ENCODE peak calls at places on chromosomes 12 and 14, in seven cellular contexts. One of them, this sample, is unnamed.

GRCh38 chr14:23284654-23285529 is 1.0 kb downstream of the HOMEZ start:
- DNase-seq in Peyer's patch: no peak
- DNase-seq in endothelial cell of umbilical vein: no peak
- DNase-seq in body of pancreas: no peak
- DNase-seq in A549: no peak
- DNase-seq in IMR-90: peak
- DNase-seq in gastrocnemius medialis: peak
- DNase-seq in this sample: no peak

GRCh38 chr12:89225808-89226368 is 126.4 kb downstream of the DUSP6 start:
- DNase-seq in Peyer's patch: peak
- DNase-seq in endothelial cell of umbilical vein: peak
- DNase-seq in body of pancreas: peak
- DNase-seq in A549: peak
- DNase-seq in IMR-90: peak
- DNase-seq in gastrocnemius medialis: peak
- DNase-seq in this sample: peak

GRCh38 chr12:5433840-5434646 is 2.1 kb downstream of the NTF3 start:
- DNase-seq in Peyer's patch: no peak
- DNase-seq in endothelial cell of umbilical vein: no peak
- DNase-seq in body of pancreas: no peak
- DNase-seq in A549: no peak
- DNase-seq in IMR-90: no peak
- DNase-seq in gastrocnemius medialis: no peak
- DNase-seq in this sample: no peak

GRCh38 chr12:3593906-3594305 is 102.9 kb downstream of the PRMT8 start:
- DNase-seq in Peyer's patch: no peak
- DNase-seq in endothelial cell of umbilical vein: no peak
- DNase-seq in body of pancreas: no peak
- DNase-seq in A549: no peak
- DNase-seq in IMR-90: no peak
- DNase-seq in gastrocnemius medialis: no peak
- DNase-seq in this sample: no peak

GRCh38 chr14:30462358-30462757 is 96.6 kb upstream of the G2E3 start:
- DNase-seq in Peyer's patch: no peak
- DNase-seq in endothelial cell of umbilical vein: no peak
- DNase-seq in body of pancreas: no peak
- DNase-seq in A549: no peak
- DNase-seq in IMR-90: no peak
- DNase-seq in gastrocnemius medialis: no peak
- DNase-seq in this sample: no peak

GRCh38 chr12:71636704-71637115 is 26.9 kb downstream of the ZFC3H1 start:
- DNase-seq in Peyer's patch: no peak
- DNase-seq in endothelial cell of umbilical vein: peak
- DNase-seq in body of pancreas: no peak
- DNase-seq in A549: peak
- DNase-seq in IMR-90: peak
- DNase-seq in gastrocnemius medialis: no peak
- DNase-seq in this sample: peak

GRCh38 chr12:17992002-17992656 is 97.9 kb downstream of the RERGL start:
- DNase-seq in Peyer's patch: no peak
- DNase-seq in endothelial cell of umbilical vein: peak
- DNase-seq in body of pancreas: no peak
- DNase-seq in A549: peak
- DNase-seq in IMR-90: peak
- DNase-seq in gastrocnemius medialis: no peak
- DNase-seq in this sample: no peak

GRCh38 chr14:66920196-66920595 is 269.0 kb upstream of the GARIN2 start:
- DNase-seq in Peyer's patch: no peak
- DNase-seq in endothelial cell of umbilical vein: no peak
- DNase-seq in body of pancreas: no peak
- DNase-seq in A549: no peak
- DNase-seq in IMR-90: peak
- DNase-seq in gastrocnemius medialis: no peak
- DNase-seq in this sample: no peak

GRCh38 chr14:67815573-67816235 is 686 bp downstream of the ZFYVE26 start:
- DNase-seq in Peyer's patch: no peak
- DNase-seq in endothelial cell of umbilical vein: peak
- DNase-seq in body of pancreas: no peak
- DNase-seq in A549: no peak
- DNase-seq in IMR-90: peak
- DNase-seq in gastrocnemius medialis: no peak
- DNase-seq in this sample: no peak

GRCh38 chr14:53060046-53060445 is 93.1 kb downstream of the DDHD1 start:
- DNase-seq in Peyer's patch: no peak
- DNase-seq in endothelial cell of umbilical vein: peak
- DNase-seq in body of pancreas: no peak
- DNase-seq in A549: no peak
- DNase-seq in IMR-90: peak
- DNase-seq in gastrocnemius medialis: no peak
- DNase-seq in this sample: no peak

GRCh38 chr12:79140711-79141110 is 276.1 kb downstream of the SYT1 start:
- DNase-seq in Peyer's patch: no peak
- DNase-seq in endothelial cell of umbilical vein: no peak
- DNase-seq in body of pancreas: no peak
- DNase-seq in A549: no peak
- DNase-seq in IMR-90: no peak
- DNase-seq in gastrocnemius medialis: no peak
- DNase-seq in this sample: no peak

GRCh38 chr14:104445832-104446381 is 133.7 kb upstream of the C14orf180 start:
- DNase-seq in Peyer's patch: peak
- DNase-seq in endothelial cell of umbilical vein: no peak
- DNase-seq in body of pancreas: peak
- DNase-seq in A549: no peak
- DNase-seq in IMR-90: no peak
- DNase-seq in gastrocnemius medialis: no peak
- DNase-seq in this sample: no peak

GRCh38 chr12:57450057-57450456 is 5.0 kb upstream of the INHBE start:
- DNase-seq in Peyer's patch: no peak
- DNase-seq in endothelial cell of umbilical vein: no peak
- DNase-seq in body of pancreas: no peak
- DNase-seq in A549: no peak
- DNase-seq in IMR-90: no peak
- DNase-seq in gastrocnemius medialis: no peak
- DNase-seq in this sample: no peak

GRCh38 chr14:83548061-83548839 is 1981.7 kb upstream of the FLRT2 start:
- DNase-seq in Peyer's patch: no peak
- DNase-seq in endothelial cell of umbilical vein: peak
- DNase-seq in body of pancreas: no peak
- DNase-seq in A549: no peak
- DNase-seq in IMR-90: peak
- DNase-seq in gastrocnemius medialis: no peak
- DNase-seq in this sample: no peak

GRCh38 chr12:29783773-29784666 is at the start of gene TMTC1:
- DNase-seq in Peyer's patch: peak
- DNase-seq in endothelial cell of umbilical vein: peak
- DNase-seq in body of pancreas: peak
- DNase-seq in A549: no peak
- DNase-seq in IMR-90: peak
- DNase-seq in gastrocnemius medialis: peak
- DNase-seq in this sample: peak

GRCh38 chr12:130127909-130128763 is 34.1 kb upstream of the FZD10 start:
- DNase-seq in Peyer's patch: no peak
- DNase-seq in endothelial cell of umbilical vein: no peak
- DNase-seq in body of pancreas: peak
- DNase-seq in A549: no peak
- DNase-seq in IMR-90: no peak
- DNase-seq in gastrocnemius medialis: peak
- DNase-seq in this sample: no peak

GRCh38 chr12:2646341-2646740 is 148.4 kb upstream of the FKBP4 start:
- DNase-seq in Peyer's patch: no peak
- DNase-seq in endothelial cell of umbilical vein: no peak
- DNase-seq in body of pancreas: no peak
- DNase-seq in A549: no peak
- DNase-seq in IMR-90: no peak
- DNase-seq in gastrocnemius medialis: no peak
- DNase-seq in this sample: no peak

GRCh38 chr12:94261119-94261518 is 112.7 kb downstream of the PLXNC1 start:
- DNase-seq in Peyer's patch: no peak
- DNase-seq in endothelial cell of umbilical vein: no peak
- DNase-seq in body of pancreas: no peak
- DNase-seq in A549: no peak
- DNase-seq in IMR-90: no peak
- DNase-seq in gastrocnemius medialis: no peak
- DNase-seq in this sample: no peak

GRCh38 chr14:69093551-69094421 is 59.1 kb downstream of the DCAF5 start:
- DNase-seq in Peyer's patch: no peak
- DNase-seq in endothelial cell of umbilical vein: peak
- DNase-seq in body of pancreas: peak
- DNase-seq in A549: no peak
- DNase-seq in IMR-90: peak
- DNase-seq in gastrocnemius medialis: no peak
- DNase-seq in this sample: no peak

GRCh38 chr12:125983784-125984510 is 918.7 kb downstream of the AACS start:
- DNase-seq in Peyer's patch: no peak
- DNase-seq in endothelial cell of umbilical vein: no peak
- DNase-seq in body of pancreas: peak
- DNase-seq in A549: no peak
- DNase-seq in IMR-90: no peak
- DNase-seq in gastrocnemius medialis: no peak
- DNase-seq in this sample: no peak

GRCh38 chr12:52271157-52271556 is 3.3 kb upstream of the KRT86 start:
- DNase-seq in Peyer's patch: no peak
- DNase-seq in endothelial cell of umbilical vein: no peak
- DNase-seq in body of pancreas: no peak
- DNase-seq in A549: no peak
- DNase-seq in IMR-90: peak
- DNase-seq in gastrocnemius medialis: no peak
- DNase-seq in this sample: no peak

GRCh38 chr12:116157845-116158267 is 119.6 kb downstream of the MED13L start:
- DNase-seq in Peyer's patch: no peak
- DNase-seq in endothelial cell of umbilical vein: peak
- DNase-seq in body of pancreas: no peak
- DNase-seq in A549: no peak
- DNase-seq in IMR-90: no peak
- DNase-seq in gastrocnemius medialis: no peak
- DNase-seq in this sample: no peak

GRCh38 chr12:113591480-113591971 is 119.9 kb upstream of the LHX5 start:
- DNase-seq in Peyer's patch: no peak
- DNase-seq in endothelial cell of umbilical vein: no peak
- DNase-seq in body of pancreas: no peak
- DNase-seq in A549: no peak
- DNase-seq in IMR-90: no peak
- DNase-seq in gastrocnemius medialis: no peak
- DNase-seq in this sample: no peak

GRCh38 chr12:85866929-85867776 is 6.9 kb upstream of the NTS start:
- DNase-seq in Peyer's patch: no peak
- DNase-seq in endothelial cell of umbilical vein: peak
- DNase-seq in body of pancreas: peak
- DNase-seq in A549: peak
- DNase-seq in IMR-90: peak
- DNase-seq in gastrocnemius medialis: no peak
- DNase-seq in this sample: no peak

GRCh38 chr14:20456971-20457370 is 1.9 kb downstream of the APEX1 start:
- DNase-seq in Peyer's patch: no peak
- DNase-seq in endothelial cell of umbilical vein: no peak
- DNase-seq in body of pancreas: no peak
- DNase-seq in A549: no peak
- DNase-seq in IMR-90: no peak
- DNase-seq in gastrocnemius medialis: no peak
- DNase-seq in this sample: no peak
- TF ChIP-seq POLR2A in Peyer's patch: no peak
- TF ChIP-seq POLR2A in endothelial cell of umbilical vein: no peak
- TF ChIP-seq POLR2A in body of pancreas: no peak
- TF ChIP-seq POLR2A in A549: no peak
- TF ChIP-seq POLR2A in IMR-90: no peak
- TF ChIP-seq POLR2A in gastrocnemius medialis: no peak
- TF ChIP-seq POLR2A in this sample: no peak

GRCh38 chr12:10363922-10364838 is 25.7 kb downstream of the KLRK1 start:
- DNase-seq in Peyer's patch: peak
- DNase-seq in endothelial cell of umbilical vein: peak
- DNase-seq in body of pancreas: peak
- DNase-seq in A549: no peak
- DNase-seq in IMR-90: peak
- DNase-seq in gastrocnemius medialis: peak
- DNase-seq in this sample: peak
- TF ChIP-seq POLR2A in Peyer's patch: peak
- TF ChIP-seq POLR2A in endothelial cell of umbilical vein: no peak
- TF ChIP-seq POLR2A in body of pancreas: no peak
- TF ChIP-seq POLR2A in A549: no peak
- TF ChIP-seq POLR2A in IMR-90: no peak
- TF ChIP-seq POLR2A in gastrocnemius medialis: peak
- TF ChIP-seq POLR2A in this sample: no peak

DNA sequence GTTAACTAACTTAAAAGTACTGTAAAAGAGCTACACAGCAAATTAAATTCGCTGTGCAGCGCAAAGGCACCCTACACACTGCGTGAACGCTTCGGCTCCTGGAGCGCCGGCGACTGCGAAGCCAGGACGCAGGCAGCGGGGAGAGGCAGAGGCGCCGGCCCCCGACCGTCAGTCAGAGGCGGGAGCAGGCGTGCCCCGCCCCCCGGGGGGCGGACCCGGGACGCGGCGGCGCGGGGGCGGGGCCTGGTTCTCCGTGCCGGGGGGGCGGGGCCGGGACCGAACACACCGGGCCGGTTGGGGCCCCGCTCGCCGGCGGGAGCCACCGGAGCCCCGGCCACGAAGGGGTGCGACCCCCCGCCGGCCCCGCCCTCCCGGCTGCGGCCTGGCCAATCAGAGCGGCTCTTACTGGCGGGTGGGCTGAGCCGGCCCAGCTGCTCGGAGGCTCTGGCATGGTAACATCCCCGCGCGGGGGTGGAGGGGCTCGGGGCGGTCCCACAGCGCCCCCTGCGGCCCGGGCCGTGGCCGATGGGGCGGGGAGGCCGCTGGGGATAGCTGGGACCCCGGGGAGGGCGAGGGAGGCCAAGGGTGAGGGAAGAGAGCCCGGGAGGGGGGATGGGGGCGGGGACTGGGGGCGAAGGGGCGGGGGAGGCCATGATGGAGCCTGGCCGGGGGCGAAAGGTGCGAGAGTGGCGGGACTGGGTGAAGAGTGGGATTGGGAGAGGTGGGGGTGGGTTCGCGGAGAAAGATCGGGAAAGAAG is at the start of gene PRPF40B:
- DNase-seq in Peyer's patch: peak
- DNase-seq in endothelial cell of umbilical vein: peak
- DNase-seq in body of pancreas: peak
- DNase-seq in A549: peak
- DNase-seq in IMR-90: peak
- DNase-seq in gastrocnemius medialis: peak
- DNase-seq in this sample: peak
- TF ChIP-seq POLR2A in Peyer's patch: peak
- TF ChIP-seq POLR2A in endothelial cell of umbilical vein: peak
- TF ChIP-seq POLR2A in body of pancreas: peak
- TF ChIP-seq POLR2A in A549: peak
- TF ChIP-seq POLR2A in IMR-90: peak
- TF ChIP-seq POLR2A in gastrocnemius medialis: peak
- TF ChIP-seq POLR2A in this sample: peak

GRCh38 chr12:12582895-12583303 is 20.2 kb upstream of the DUSP16 start:
- DNase-seq in Peyer's patch: no peak
- DNase-seq in endothelial cell of umbilical vein: no peak
- DNase-seq in body of pancreas: no peak
- DNase-seq in A549: peak
- DNase-seq in IMR-90: peak
- DNase-seq in gastrocnemius medialis: no peak
- DNase-seq in this sample: no peak
- TF ChIP-seq POLR2A in Peyer's patch: no peak
- TF ChIP-seq POLR2A in endothelial cell of umbilical vein: no peak
- TF ChIP-seq POLR2A in body of pancreas: no peak
- TF ChIP-seq POLR2A in A549: no peak
- TF ChIP-seq POLR2A in IMR-90: no peak
- TF ChIP-seq POLR2A in gastrocnemius medialis: no peak
- TF ChIP-seq POLR2A in this sample: no peak

This sample was measured in H54.